ENCODE peak calls at places on chromosomes 2 and 18, in nine cellular contexts. W is activated naive CD4-positive, alpha-beta T cell treated with anti-CD3 and anti-CD28 coated beads, Interleukin-2, amount 50 U/mL, for 16 hours; M is activated gamma-delta T cell treated with anti-CD3 and anti-CD28 coated beads, Interleukin-2, amount 50 U/mL, for 16 hours; X is HT1080; U is SW 1271; H is hepatic stellate cell; R is nucleus accumbens; L is RWPE1; T is activated T-cell treated with anti-CD3 and anti-CD28 coated beads for 24 hours. V is an unnamed sample.

GRCh38 chr2:71880846-71881610 is 266.6 kb downstream of the CYP26B1 start:
- DNase-seq in L (peak; percentile 84), M (no peak), H (peak; percentile 78), X (peak; percentile 70), U (peak; percentile 10), R (no peak), T (no peak), W (no peak), V (no peak)

GRCh38 chr2:189580267-189580661 is 322 bp downstream of the SLC40A1 start:
- DNase-seq in H (peak; percentile 28), L (no peak), M (no peak), T (no peak), W (peak; percentile 24), X (no peak), R (no peak), U (no peak), V (no peak)

GRCh38 chr18:12304351-12305210 is 3.5 kb upstream of the TUBB6 start:
- DNase-seq in U (no peak), W (no peak), X (peak; percentile 29), T (no peak), R (no peak), M (no peak), H (no peak), L (peak; percentile 48), V (no peak)

GRCh38 chr2:70851704-70852103 is 16.1 kb upstream of the CD207 start:
- DNase-seq in T (peak; percentile 32), X (peak; percentile 71), U (no peak), W (no peak), M (peak; percentile 24), L (no peak), R (no peak), H (no peak), V (no peak)

GRCh38 chr2:117785740-117786139 is 28.8 kb upstream of the DDX18 start:
- DNase-seq in R (peak; percentile 13), T (peak; percentile 4), X (peak; percentile 35), H (peak; percentile 12), W (peak; percentile 17), L (peak; percentile 38), U (peak; percentile 45), M (peak; percentile 9), V (no peak)

GRCh38 chr2:4995466-4995865 is 696.7 kb upstream of the SOX11 start:
- DNase-seq in L (no peak), X (no peak), U (no peak), M (no peak), T (no peak), W (no peak), H (no peak), R (no peak), V (no peak)

GRCh38 chr18:57585421-57585820 is 1.1 kb downstream of the FECH start:
- DNase-seq in X (no peak), U (no peak), M (no peak), T (no peak), L (no peak), W (no peak), H (no peak), R (peak; percentile 29), V (no peak)

GRCh38 chr2:197904446-197904845 is 100.1 kb downstream of the PLCL1 start:
- DNase-seq in U (no peak), L (no peak), M (no peak), X (peak; percentile 42), T (peak; percentile 23), R (no peak), H (no peak), W (peak; percentile 21), V (no peak)

GRCh38 chr2:237264480-237265219 is 149.3 kb downstream of the COL6A3 start:
- DNase-seq in L (no peak), X (peak; percentile 97), M (no peak), U (no peak), W (no peak), H (no peak), T (no peak), R (no peak), V (no peak)

GRCh38 chr2:198441876-198442275 is 637.5 kb downstream of the PLCL1 start:
- DNase-seq in T (no peak), H (no peak), W (no peak), L (no peak), X (peak; percentile 8), R (no peak), M (no peak), U (no peak), V (no peak)

GRCh38 chr2:23594079-23594494 is 209.1 kb downstream of the KLHL29 start:
- DNase-seq in X (no peak), L (no peak), U (no peak), W (no peak), R (no peak), H (no peak), T (no peak), M (no peak), V (no peak)

GRCh38 chr2:38692636-38693318 is 26.9 kb downstream of the GALM start:
- DNase-seq in M (no peak), L (peak; percentile 48), H (no peak), R (no peak), T (no peak), U (no peak), W (no peak), X (no peak), V (no peak)

GRCh38 chr2:12155308-12156061 is 409.1 kb downstream of the LPIN1 start:
- DNase-seq in H (peak; percentile 65), R (no peak), U (peak; percentile 70), T (no peak), L (peak; percentile 72), M (no peak), W (no peak), X (peak; percentile 93), V (no peak)

GRCh38 chr2:45946023-45946422 is 294.5 kb downstream of the PRKCE start:
- DNase-seq in U (peak; percentile 59), M (no peak), R (no peak), H (peak; percentile 46), L (peak; percentile 49), T (no peak), W (no peak), X (peak; percentile 98), V (no peak)

GRCh38 chr2:26644188-26644835 is 3.1 kb upstream of the CIB4 start:
- DNase-seq in X (no peak), T (no peak), W (no peak), R (no peak), U (no peak), L (no peak), H (no peak), M (no peak), V (no peak)

GRCh38 chr18:31633416-31634330 is 42.0 kb downstream of the TTR start:
- DNase-seq in X (no peak), W (no peak), U (no peak), M (no peak), T (no peak), R (no peak), H (no peak), L (no peak), V (no peak)

GRCh38 chr2:71070294-71071025 is 2.0 kb downstream of the NAGK start:
- DNase-seq in T (no peak), M (no peak), R (no peak), U (peak; percentile 14), X (peak; percentile 37), L (no peak), W (no peak), H (peak; percentile 60), V (no peak)

GRCh38 chr2:150467641-150467963 is 19.9 kb downstream of the RND3 start:
- DNase-seq in U (no peak), W (no peak), M (no peak), R (no peak), H (no peak), L (no peak), T (no peak), X (no peak), V (no peak)

GRCh38 chr2:127844973-127845372 is 13.0 kb downstream of the POLR2D start:
- DNase-seq in R (no peak), W (no peak), U (no peak), X (no peak), M (no peak), H (no peak), T (no peak), L (no peak), V (no peak)

GRCh38 chr2:98476192-98476868 is 31.7 kb downstream of the INPP4A start:
- DNase-seq in L (no peak), U (no peak), W (no peak), X (no peak), H (no peak), T (no peak), M (no peak), R (no peak), V (no peak)

V was measured in central memory CD8-positive, alpha-beta T cell.